ENCODE peak calls at places on chromosomes 16 and 17, in seven cellular contexts. One of them, this sample, is unnamed.

GRCh38 chr16:14121135-14121534 is 50.0 kb downstream of the MRTFB start:
- DNase-seq in right cardiac atrium: no peak
- DNase-seq in cardiac muscle cell: no peak
- DNase-seq in endothelial cell of umbilical vein: no peak
- DNase-seq in DND-41: no peak
- DNase-seq in CD8-positive, alpha-beta T cell: no peak
- DNase-seq in IMR-90: no peak
- DNase-seq in this sample: no peak

GRCh38 chr16:14146445-14146844 is 75.3 kb downstream of the MRTFB start:
- DNase-seq in DND-41: no peak
- DNase-seq in right cardiac atrium: no peak
- DNase-seq in IMR-90: no peak
- DNase-seq in cardiac muscle cell: no peak
- DNase-seq in endothelial cell of umbilical vein: no peak
- DNase-seq in CD8-positive, alpha-beta T cell: no peak
- DNase-seq in this sample: no peak

GRCh38 chr16:87860553-87861299 is 8.6 kb downstream of the SLC7A5 start:
- DNase-seq in cardiac muscle cell: peak; percentile 56
- DNase-seq in DND-41: no peak
- DNase-seq in right cardiac atrium: peak; percentile 75
- DNase-seq in IMR-90: peak; percentile 78
- DNase-seq in CD8-positive, alpha-beta T cell: no peak
- DNase-seq in endothelial cell of umbilical vein: peak; percentile 38
- DNase-seq in this sample: no peak

GRCh38 chr17:44353656-44354331 is 8.7 kb downstream of the GRN start:
- DNase-seq in cardiac muscle cell: peak; percentile 26
- DNase-seq in endothelial cell of umbilical vein: no peak
- DNase-seq in right cardiac atrium: peak; percentile 85
- DNase-seq in CD8-positive, alpha-beta T cell: no peak
- DNase-seq in IMR-90: no peak
- DNase-seq in DND-41: no peak
- DNase-seq in this sample: no peak

GRCh38 chr16:19524356-19524865 is 669 bp downstream of the CCP110 start:
- DNase-seq in DND-41: peak; percentile 27
- DNase-seq in cardiac muscle cell: no peak
- DNase-seq in IMR-90: no peak
- DNase-seq in CD8-positive, alpha-beta T cell: no peak
- DNase-seq in right cardiac atrium: no peak
- DNase-seq in endothelial cell of umbilical vein: no peak
- DNase-seq in this sample: peak; percentile 9

GRCh38 chr16:73026754-73027654 is 20.9 kb downstream of the ZFHX3 start:
- DNase-seq in right cardiac atrium: no peak
- DNase-seq in cardiac muscle cell: no peak
- DNase-seq in IMR-90: no peak
- DNase-seq in CD8-positive, alpha-beta T cell: no peak
- DNase-seq in DND-41: no peak
- DNase-seq in endothelial cell of umbilical vein: no peak
- DNase-seq in this sample: no peak

GRCh38 chr17:60601443-60602384 is 1.7 kb downstream of the PPM1D start:
- DNase-seq in endothelial cell of umbilical vein: peak; percentile 92
- DNase-seq in right cardiac atrium: peak; percentile 49
- DNase-seq in IMR-90: peak; percentile 81
- DNase-seq in CD8-positive, alpha-beta T cell: peak; percentile 24
- DNase-seq in DND-41: peak; percentile 66
- DNase-seq in cardiac muscle cell: peak; percentile 88
- DNase-seq in this sample: peak; percentile 60

GRCh38 chr16:87391324-87391949 is 699 bp upstream of the MAP1LC3B start:
- DNase-seq in IMR-90: no peak
- DNase-seq in cardiac muscle cell: no peak
- DNase-seq in right cardiac atrium: peak; percentile 92
- DNase-seq in DND-41: no peak
- DNase-seq in CD8-positive, alpha-beta T cell: no peak
- DNase-seq in endothelial cell of umbilical vein: no peak
- DNase-seq in this sample: no peak

GRCh38 chr17:30363715-30364202 is 15.0 kb upstream of the CPD start:
- DNase-seq in CD8-positive, alpha-beta T cell: peak; percentile 85
- DNase-seq in endothelial cell of umbilical vein: no peak
- DNase-seq in DND-41: peak; percentile 45
- DNase-seq in right cardiac atrium: no peak
- DNase-seq in cardiac muscle cell: peak; percentile 89
- DNase-seq in IMR-90: peak; percentile 95
- DNase-seq in this sample: peak; percentile 72

GRCh38 chr17:39208893-39209292 is 8.8 kb downstream of the RPL19 start:
- DNase-seq in DND-41: peak; percentile 58
- DNase-seq in CD8-positive, alpha-beta T cell: peak; percentile 40
- DNase-seq in right cardiac atrium: peak; percentile 58
- DNase-seq in IMR-90: no peak
- DNase-seq in cardiac muscle cell: no peak
- DNase-seq in endothelial cell of umbilical vein: no peak
- DNase-seq in this sample: no peak

GRCh38 chr16:9374076-9374475 is 282.6 kb downstream of the HAPSTR1 start:
- DNase-seq in cardiac muscle cell: no peak
- DNase-seq in endothelial cell of umbilical vein: peak; percentile 18
- DNase-seq in right cardiac atrium: no peak
- DNase-seq in CD8-positive, alpha-beta T cell: no peak
- DNase-seq in DND-41: no peak
- DNase-seq in IMR-90: no peak
- DNase-seq in this sample: no peak

GRCh38 chr17:8151120-8151640 is 1.0 kb downstream of the PER1 start:
- DNase-seq in CD8-positive, alpha-beta T cell: peak; percentile 96
- DNase-seq in right cardiac atrium: peak; percentile 97
- DNase-seq in cardiac muscle cell: peak; percentile 96
- DNase-seq in endothelial cell of umbilical vein: peak; percentile 92
- DNase-seq in DND-41: peak; percentile 96
- DNase-seq in IMR-90: peak; percentile 90
- DNase-seq in this sample: peak; percentile 91

GRCh38 chr17:3919123-3919624 is 2.9 kb upstream of the P2RX1 start:
- DNase-seq in IMR-90: no peak
- DNase-seq in DND-41: no peak
- DNase-seq in cardiac muscle cell: no peak
- DNase-seq in right cardiac atrium: peak; percentile 90
- DNase-seq in endothelial cell of umbilical vein: no peak
- DNase-seq in CD8-positive, alpha-beta T cell: no peak
- DNase-seq in this sample: no peak

GRCh38 chr17:48046296-48046695 is 1.9 kb upstream of the NFE2L1 start:
- DNase-seq in DND-41: no peak
- DNase-seq in endothelial cell of umbilical vein: no peak
- DNase-seq in IMR-90: no peak
- DNase-seq in cardiac muscle cell: no peak
- DNase-seq in right cardiac atrium: no peak
- DNase-seq in CD8-positive, alpha-beta T cell: no peak
- DNase-seq in this sample: no peak

GRCh38 chr16:10256855-10257641 is 74.8 kb upstream of the GRIN2A start:
- DNase-seq in endothelial cell of umbilical vein: peak; percentile 7
- DNase-seq in DND-41: peak; percentile 47
- DNase-seq in CD8-positive, alpha-beta T cell: peak; percentile 43
- DNase-seq in IMR-90: no peak
- DNase-seq in cardiac muscle cell: peak; percentile 54
- DNase-seq in right cardiac atrium: peak; percentile 51
- DNase-seq in this sample: peak; percentile 51

DNA sequence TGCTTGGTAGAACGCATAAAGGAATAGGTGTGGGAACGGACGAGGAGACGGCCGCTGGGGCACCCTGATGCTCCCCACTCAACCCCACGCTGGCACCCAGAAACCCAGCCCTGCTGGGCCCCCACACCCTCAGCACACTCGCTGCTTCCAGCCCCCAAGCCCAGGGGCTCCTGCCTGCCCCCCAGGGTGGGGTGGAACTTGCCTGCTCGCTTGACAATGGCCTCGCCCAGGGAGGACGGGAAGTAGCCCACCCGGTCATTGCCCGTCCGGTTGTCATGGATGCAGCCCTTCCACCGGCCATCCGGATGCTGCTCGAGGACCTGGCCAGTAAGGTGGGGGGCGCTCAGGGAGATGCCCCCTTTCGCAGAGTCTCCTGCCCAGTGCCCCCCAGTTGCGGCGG is 9.9 kb downstream of the CASKIN1 start:
- DNase-seq in CD8-positive, alpha-beta T cell: no peak
- DNase-seq in endothelial cell of umbilical vein: no peak
- DNase-seq in right cardiac atrium: no peak
- DNase-seq in cardiac muscle cell: no peak
- DNase-seq in IMR-90: no peak
- DNase-seq in DND-41: no peak
- DNase-seq in this sample: no peak
- H3K27ac ChIP-seq in CD8-positive, alpha-beta T cell: no peak overlapping the region
- H3K27ac ChIP-seq in endothelial cell of umbilical vein: no peak overlapping the region
- H3K27ac ChIP-seq in right cardiac atrium: no peak overlapping the region
- H3K27ac ChIP-seq in cardiac muscle cell: no peak overlapping the region
- H3K27ac ChIP-seq in IMR-90: no peak overlapping the region
- H3K27ac ChIP-seq in DND-41: no peak overlapping the region
- H3K27ac ChIP-seq in this sample: no peak overlapping the region

GRCh38 chr17:72611172-72611571 is 481.3 kb downstream of the SLC39A11 start:
- DNase-seq in right cardiac atrium: no peak
- DNase-seq in IMR-90: no peak
- DNase-seq in CD8-positive, alpha-beta T cell: no peak
- DNase-seq in endothelial cell of umbilical vein: no peak
- DNase-seq in cardiac muscle cell: no peak
- DNase-seq in DND-41: no peak
- DNase-seq in this sample: no peak

GRCh38 chr17:72608436-72608835 is 484.1 kb downstream of the SLC39A11 start:
- DNase-seq in DND-41: no peak
- DNase-seq in endothelial cell of umbilical vein: no peak
- DNase-seq in right cardiac atrium: no peak
- DNase-seq in IMR-90: no peak
- DNase-seq in cardiac muscle cell: no peak
- DNase-seq in CD8-positive, alpha-beta T cell: no peak
- DNase-seq in this sample: no peak

GRCh38 chr17:72605543-72605942 is 484.7 kb downstream of the SOX9 start:
- DNase-seq in CD8-positive, alpha-beta T cell: no peak
- DNase-seq in IMR-90: no peak
- DNase-seq in right cardiac atrium: no peak
- DNase-seq in endothelial cell of umbilical vein: no peak
- DNase-seq in cardiac muscle cell: no peak
- DNase-seq in DND-41: no peak
- DNase-seq in this sample: no peak

GRCh38 chr17:72606656-72607055 is 485.8 kb downstream of the SLC39A11 start:
- DNase-seq in endothelial cell of umbilical vein: no peak
- DNase-seq in DND-41: no peak
- DNase-seq in CD8-positive, alpha-beta T cell: no peak
- DNase-seq in right cardiac atrium: no peak
- DNase-seq in cardiac muscle cell: no peak
- DNase-seq in IMR-90: no peak
- DNase-seq in this sample: no peak

GRCh38 chr17:72609501-72609900 is 483.0 kb downstream of the SLC39A11 start:
- DNase-seq in cardiac muscle cell: no peak
- DNase-seq in CD8-positive, alpha-beta T cell: no peak
- DNase-seq in right cardiac atrium: no peak
- DNase-seq in endothelial cell of umbilical vein: no peak
- DNase-seq in IMR-90: peak; percentile 38
- DNase-seq in DND-41: no peak
- DNase-seq in this sample: no peak
- H3K4me3 ChIP-seq in cardiac muscle cell: no peak overlapping the region
- H3K4me3 ChIP-seq in CD8-positive, alpha-beta T cell: no peak overlapping the region
- H3K4me3 ChIP-seq in right cardiac atrium: no peak overlapping the region
- H3K4me3 ChIP-seq in endothelial cell of umbilical vein: no peak overlapping the region
- H3K4me3 ChIP-seq in IMR-90: no peak overlapping the region
- H3K4me3 ChIP-seq in DND-41: no peak overlapping the region
- H3K4me3 ChIP-seq in this sample: no peak overlapping the region

DNA sequence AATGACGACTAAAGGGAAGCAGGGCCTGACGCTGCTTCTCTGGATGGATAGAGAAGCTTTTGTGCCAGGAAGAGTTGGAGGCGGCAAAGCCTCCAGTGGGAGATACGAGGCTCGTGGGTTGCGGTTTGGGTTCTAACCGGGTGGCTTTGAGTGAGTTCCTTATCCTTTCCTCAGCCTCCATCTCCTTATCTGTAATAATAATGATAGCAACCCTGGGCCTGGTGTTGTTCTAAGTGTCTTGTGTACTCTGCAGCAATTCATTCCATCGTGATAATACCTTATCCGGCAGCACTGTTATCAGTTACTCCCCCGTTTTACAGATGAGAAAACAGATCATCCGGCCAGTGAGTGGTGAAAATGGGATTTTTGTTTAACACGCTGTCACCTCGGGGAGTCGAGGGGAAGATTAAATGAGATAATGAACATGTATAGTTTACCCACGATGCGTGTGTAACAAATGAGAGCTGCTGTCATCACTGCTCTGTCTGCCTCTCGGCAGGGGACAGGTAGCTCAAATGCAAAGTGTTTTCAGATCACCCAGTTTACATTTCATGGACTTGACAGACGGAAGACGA is 52.0 kb upstream of the LHX1 start:
- DNase-seq in cardiac muscle cell: peak; percentile 76
- DNase-seq in DND-41: no peak
- DNase-seq in IMR-90: no peak
- DNase-seq in right cardiac atrium: no peak
- DNase-seq in endothelial cell of umbilical vein: no peak
- DNase-seq in CD8-positive, alpha-beta T cell: no peak
- DNase-seq in this sample: no peak
- H3K27me3 ChIP-seq in cardiac muscle cell: no peaks in the 10 kb centered on the region
- H3K27me3 ChIP-seq in DND-41: peaks cover 8% of the 10 kb centered on the region
- H3K27me3 ChIP-seq in IMR-90: peaks cover 40% of the 10 kb centered on the region
- H3K27me3 ChIP-seq in right cardiac atrium: no peaks in the 10 kb centered on the region
- H3K27me3 ChIP-seq in endothelial cell of umbilical vein: peaks cover 27% of the 10 kb centered on the region
- H3K27me3 ChIP-seq in CD8-positive, alpha-beta T cell: peaks cover 4% of the 10 kb centered on the region
- H3K27me3 ChIP-seq in this sample: no peaks in the 10 kb centered on the region

GRCh38 chr17:68686108-68686988 is 85.2 kb upstream of the FAM20A start:
- DNase-seq in IMR-90: no peak
- DNase-seq in cardiac muscle cell: no peak
- DNase-seq in CD8-positive, alpha-beta T cell: no peak
- DNase-seq in DND-41: no peak
- DNase-seq in right cardiac atrium: no peak
- DNase-seq in endothelial cell of umbilical vein: no peak
- DNase-seq in this sample: no peak

GRCh38 chr17:68682913-68683312 is 81.7 kb upstream of the FAM20A start:
- DNase-seq in DND-41: no peak
- DNase-seq in cardiac muscle cell: no peak
- DNase-seq in endothelial cell of umbilical vein: no peak
- DNase-seq in right cardiac atrium: no peak
- DNase-seq in IMR-90: no peak
- DNase-seq in CD8-positive, alpha-beta T cell: no peak
- DNase-seq in this sample: no peak

GRCh38 chr17:68679882-68680281 is 78.7 kb upstream of the FAM20A start:
- DNase-seq in cardiac muscle cell: no peak
- DNase-seq in right cardiac atrium: no peak
- DNase-seq in IMR-90: no peak
- DNase-seq in DND-41: no peak
- DNase-seq in CD8-positive, alpha-beta T cell: no peak
- DNase-seq in endothelial cell of umbilical vein: no peak
- DNase-seq in this sample: no peak

GRCh38 chr17:68684860-68685493 is 83.8 kb upstream of the FAM20A start:
- DNase-seq in IMR-90: no peak
- DNase-seq in cardiac muscle cell: peak; percentile 70
- DNase-seq in right cardiac atrium: no peak
- DNase-seq in DND-41: no peak
- DNase-seq in endothelial cell of umbilical vein: no peak
- DNase-seq in CD8-positive, alpha-beta T cell: no peak
- DNase-seq in this sample: no peak
- H3K27ac ChIP-seq in IMR-90: no peak overlapping the region
- H3K27ac ChIP-seq in cardiac muscle cell: no peak overlapping the region
- H3K27ac ChIP-seq in right cardiac atrium: no peak overlapping the region
- H3K27ac ChIP-seq in DND-41: no peak overlapping the region
- H3K27ac ChIP-seq in endothelial cell of umbilical vein: no peak overlapping the region
- H3K27ac ChIP-seq in CD8-positive, alpha-beta T cell: no peak overlapping the region
- H3K27ac ChIP-seq in this sample: no peak overlapping the region